ENCODE peak calls at places on chromosomes 3 and 15, in ten cellular contexts. J is hepatocyte, P is SK-N-SH, C is HCT116, Y is fibroblast of lung, T is HepG2, I is A549, B is mammary epithelial cell, A is IMR-90, W is neural progenitor cell. N is an unnamed sample.

GRCh38 chr3:13596426-13597205 is 47.7 kb downstream of the FBLN2 start:
- DNase-seq in J (no peak), P (no peak), C (no peak), Y (no peak), T (no peak), I (no peak), B (no peak), A (no peak), W (no peak), N (no peak)

GRCh38 chr3:190217081-190217480 is 96.4 kb upstream of the P3H2 start:
- DNase-seq in J (no peak), P (no peak), C (no peak), Y (peak; percentile 34), T (no peak), I (no peak), B (peak; percentile 72), A (peak; percentile 63), W (no peak), N (peak; percentile 45)

GRCh38 chr15:70132571-70132970 is 34.9 kb upstream of the TLE3 start:
- DNase-seq in J (no peak), P (no peak), C (no peak), Y (no peak), T (no peak), I (no peak), B (no peak), A (no peak), W (no peak), N (no peak)

GRCh38 chr3:80099559-80099958 is 331.8 kb upstream of the ROBO1 start:
- DNase-seq in J (no peak), P (no peak), C (no peak), Y (no peak), T (no peak), I (no peak), B (no peak), A (no peak), W (no peak), N (no peak)

GRCh38 chr15:100893261-100893963 is 13.8 kb downstream of the ALDH1A3 start:
- DNase-seq in J (no peak), P (no peak), C (no peak), Y (no peak), T (no peak), I (no peak), B (no peak), A (no peak), W (no peak), N (no peak)

GRCh38 chr15:87268675-87269074 is 987.9 kb downstream of the NTRK3 start:
- DNase-seq in J (no peak), P (no peak), C (no peak), Y (no peak), T (no peak), I (no peak), B (peak; percentile 54), A (no peak), W (no peak), N (peak; percentile 52)

GRCh38 chr15:49908571-49909295 is 210.3 kb downstream of the ATP8B4 start:
- DNase-seq in J (no peak), P (no peak), C (no peak), Y (no peak), T (no peak), I (no peak), B (no peak), A (no peak), W (no peak), N (no peak)

GRCh38 chr3:32443471-32443870 is 51.8 kb downstream of the CMTM7 start:
- DNase-seq in J (no peak), P (no peak), C (peak; percentile 46), Y (peak; percentile 39), T (no peak), I (no peak), B (peak; percentile 96), A (peak; percentile 71), W (no peak), N (peak; percentile 93)

GRCh38 chr15:33955945-33956344 is 12.4 kb upstream of the CHRM5 start:
- DNase-seq in J (no peak), P (no peak), C (no peak), Y (no peak), T (no peak), I (no peak), B (no peak), A (no peak), W (no peak), N (no peak)

GRCh38 chr3:55658297-55659022 is 171.4 kb upstream of the WNT5A start:
- DNase-seq in J (no peak), P (no peak), C (no peak), Y (no peak), T (no peak), I (no peak), B (no peak), A (no peak), W (no peak), N (no peak)

GRCh38 chr15:76151599-76151974 is 91.8 kb downstream of the TMEM266 start:
- DNase-seq in J (no peak), P (no peak), C (no peak), Y (no peak), T (no peak), I (no peak), B (no peak), A (no peak), W (no peak), N (no peak)

DNA sequence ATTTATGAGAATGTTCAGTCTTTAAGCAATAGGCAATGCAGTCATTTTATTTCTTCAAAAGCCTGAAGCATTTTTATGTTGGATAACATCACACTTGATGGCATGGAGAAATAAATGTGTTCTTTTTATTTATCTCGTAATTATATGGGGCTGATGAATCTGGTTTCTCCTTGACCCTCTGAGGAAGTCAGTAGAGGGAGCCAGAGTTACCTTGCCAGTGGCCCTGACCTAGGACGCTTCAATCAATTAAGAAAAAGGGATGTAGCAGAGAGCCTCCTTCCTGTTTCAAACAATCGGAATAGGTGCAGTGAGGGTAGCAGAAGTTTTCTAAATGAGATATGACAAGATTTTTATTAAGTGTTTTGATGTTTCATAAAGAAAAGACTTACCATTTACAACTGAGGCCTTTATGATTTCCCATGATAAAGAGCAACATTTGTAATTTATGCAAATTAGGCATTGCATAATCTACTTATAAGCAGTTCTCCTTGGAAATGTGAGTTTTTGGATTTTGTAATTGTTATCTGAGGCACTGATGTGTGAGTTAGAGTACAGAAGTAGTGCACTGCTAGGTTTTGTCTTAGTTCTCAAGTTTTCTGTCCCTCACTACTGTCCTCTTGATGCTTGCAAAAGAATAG is 129.1 kb downstream of the RAP2B start:
- DNase-seq in J (peak; percentile 23), P (peak; percentile 25), C (peak; percentile 44), Y (peak; percentile 38), T (peak; percentile 12), I (no peak), B (peak; percentile 31), A (no peak), W (peak; percentile 12), N (no peak)
- H3K4me2 ChIP-seq in J (no peak overlapping the region), P (no peak overlapping the region), C (peak overlapping the region; percentile 24), Y (no peak overlapping the region), T (no peak overlapping the region), I (no peak overlapping the region), B (no peak overlapping the region), A (no peak overlapping the region), W (no peak overlapping the region), N (no peak overlapping the region)

DNA sequence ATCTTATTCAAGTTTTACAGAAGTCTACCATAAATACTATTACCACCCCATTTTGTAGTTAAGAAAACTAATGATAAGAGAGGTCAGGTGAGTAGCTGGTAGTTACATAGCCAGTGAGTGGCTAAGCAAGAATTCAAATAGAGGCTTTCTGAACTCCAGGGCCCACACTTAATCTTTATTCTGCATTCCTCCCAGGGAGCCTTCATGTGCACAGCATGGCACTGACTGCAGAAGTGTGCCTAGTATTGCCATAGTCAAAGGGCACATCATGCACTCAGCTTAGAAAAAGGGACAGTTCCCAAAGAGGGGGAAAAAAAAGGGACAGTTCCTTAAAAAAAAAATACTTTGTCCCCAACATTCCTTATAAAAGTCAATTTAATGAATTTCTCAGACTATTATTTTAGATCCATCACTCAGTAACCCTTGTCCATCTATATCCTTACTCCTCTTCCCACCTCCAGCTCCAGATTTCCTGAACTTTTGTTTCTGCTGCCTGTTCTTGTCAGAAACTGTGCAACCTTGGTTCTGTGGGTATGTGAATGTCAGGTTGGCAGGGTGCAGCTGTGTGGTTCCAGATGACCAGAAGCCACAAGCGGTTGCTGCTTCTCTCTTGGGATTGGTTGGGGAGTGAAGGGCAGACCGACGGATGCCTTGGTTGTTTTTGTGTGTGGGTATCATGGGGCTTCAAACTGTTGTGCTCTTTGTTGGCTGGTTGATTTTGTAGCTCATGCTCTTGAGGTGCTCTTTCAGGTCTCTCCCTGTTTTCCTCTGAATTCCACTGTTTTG is 8.4 kb downstream of the MAPKBP1 start:
- DNase-seq in J (no peak), P (no peak), C (no peak), Y (no peak), T (no peak), I (no peak), B (no peak), A (no peak), W (peak; percentile 26), N (no peak)
- H3K4me2 ChIP-seq in J (no peak overlapping the region), P (no peak overlapping the region), C (no peak overlapping the region), Y (no peak overlapping the region), T (no peak overlapping the region), I (no peak overlapping the region), B (no peak overlapping the region), A (no peak overlapping the region), W (peak overlapping the region; percentile 32), N (no peak overlapping the region)

GRCh38 chr3:30232142-30232541 is 374.3 kb upstream of the TGFBR2 start:
- DNase-seq in J (no peak), P (no peak), C (no peak), Y (peak; percentile 88), T (no peak), I (no peak), B (no peak), A (peak; percentile 73), W (no peak), N (peak; percentile 92)
- H3K4me2 ChIP-seq in J (no peak overlapping the region), P (no peak overlapping the region), C (no peak overlapping the region), Y (peak overlapping the region; percentile 13), T (no peak overlapping the region), I (no peak overlapping the region), B (no peak overlapping the region), A (peak overlapping the region; percentile 22), W (peak overlapping the region; percentile 21), N (no peak overlapping the region)

GRCh38 chr3:151383956-151384355 is 597 bp downstream of the P2RY12 start:
- DNase-seq in J (no peak), P (no peak), C (no peak), Y (peak; percentile 21), T (no peak), I (no peak), B (no peak), A (no peak), W (no peak), N (no peak)
- H3K4me2 ChIP-seq in J (no peak overlapping the region), P (peak overlapping the region; percentile 40), C (no peak overlapping the region), Y (peak overlapping the region; percentile 88), T (no peak overlapping the region), I (no peak overlapping the region), B (no peak overlapping the region), A (peak overlapping the region; percentile 79), W (no peak overlapping the region), N (no peak overlapping the region)